ENCODE peak calls at places on chromosomes 13 and 19, in six cellular contexts. L is T-helper 9 cell, K is cardiac fibroblast, H is AG08396, O is tibial nerve, F is EL. E is an unnamed sample.

GRCh38 chr13:73231456-73231855 is 172.7 kb downstream of the KLF5 start:
- DNase-seq in L (no peak), K (no peak), H (no peak), O (no peak), F (peak), E (peak)

GRCh38 chr13:98199480-98199879 is 22.4 kb upstream of the RNF113B start:
- DNase-seq in L (no peak), K (no peak), H (no peak), O (no peak), F (no peak), E (peak)

GRCh38 chr13:102277286-102277685 is 124.6 kb downstream of the FGF14 start:
- DNase-seq in L (no peak), K (no peak), H (no peak), O (no peak), F (no peak), E (no peak)

GRCh38 chr13:67238277-67238859 is 8.2 kb upstream of the PCDH9 start:
- DNase-seq in L (no peak), K (peak), H (peak), O (no peak), F (peak), E (peak)

GRCh38 chr19:39212377-39212742 is 8.3 kb upstream of the SYCN start:
- DNase-seq in L (peak), K (no peak), H (no peak), O (no peak), F (peak), E (no peak)

GRCh38 chr19:51440846-51441409 is 17.3 kb downstream of the SIGLEC8 start:
- DNase-seq in L (no peak), K (no peak), H (no peak), O (no peak), F (no peak), E (no peak)

GRCh38 chr13:107205318-107206112 is 637.6 kb upstream of the ARGLU1 start:
- DNase-seq in L (peak), K (peak), H (peak), O (peak), F (peak), E (peak)

GRCh38 chr13:113864303-113864890 is 521 bp upstream of the GAS6 start:
- DNase-seq in L (no peak), K (peak), H (peak), O (no peak), F (peak), E (peak)

GRCh38 chr13:39196957-39197644 is 158.8 kb downstream of the NHLRC3 start:
- DNase-seq in L (no peak), K (no peak), H (no peak), O (no peak), F (peak), E (peak)

GRCh38 chr19:38650911-38651584 is 3.6 kb downstream of the ACTN4 start:
- DNase-seq in L (no peak), K (peak), H (peak), O (no peak), F (peak), E (peak)

GRCh38 chr13:112861876-112862615 is 107.0 kb upstream of the MCF2L start:
- DNase-seq in L (no peak), K (no peak), H (no peak), O (no peak), F (no peak), E (no peak)

E was measured in EH.